ENCODE peak calls at places on chromosomes 13 and 19, in four cellular contexts. D is K562, C is HepG2, Y is A549. O is an unnamed sample.
A peak's percentile ranks its signal among the peaks of the same experiment; 100 is the strongest.

GRCh38 chr19:10501971-10502523 is 1.1 kb downstream of the KEAP1 start:
- DNase-seq in D (no peak), C (peak; percentile 33), Y (peak; percentile 80), O (peak; percentile 45)

GRCh38 chr13:78601124-78601885 is 2.0 kb downstream of the POU4F1 start:
- DNase-seq in D (no peak), C (no peak), Y (no peak), O (peak; percentile 54)

GRCh38 chr13:103164239-103164638 is 98.0 kb upstream of the SLC10A2 start:
- DNase-seq in D (no peak), C (no peak), Y (no peak), O (no peak)

GRCh38 chr13:102779426-102780159 is 6.0 kb upstream of the TEX30 start:
- DNase-seq in D (no peak), C (no peak), Y (no peak), O (no peak)

GRCh38 chr13:31887311-31887710 is 144.3 kb upstream of the FRY start:
- DNase-seq in D (no peak), C (no peak), Y (no peak), O (no peak)

GRCh38 chr13:30446122-30446500 is 19.6 kb downstream of the HMGB1 start:
- DNase-seq in D (no peak), C (no peak), Y (no peak), O (no peak)

GRCh38 chr13:52599853-52600603 is 42.2 kb upstream of the HNRNPA1L2 start:
- DNase-seq in D (no peak), C (no peak), Y (no peak), O (peak; percentile 69)

GRCh38 chr19:54207908-54208783 is 7.5 kb downstream of the RPS9 start:
- DNase-seq in D (peak; percentile 50), C (peak; percentile 59), Y (peak; percentile 59), O (no peak)

GRCh38 chr19:10335149-10336053 is 2.1 kb upstream of the RAVER1 start:
- DNase-seq in D (no peak), C (no peak), Y (no peak), O (peak; percentile 52)

GRCh38 chr19:58573658-58574164 is 576 bp upstream of the MZF1 start:
- DNase-seq in D (no peak), C (no peak), Y (no peak), O (no peak)

GRCh38 chr19:46759817-46760333 is 13.6 kb upstream of the STRN4 start:
- DNase-seq in D (no peak), C (no peak), Y (peak; percentile 86), O (no peak)

GRCh38 chr13:96811049-96811448 is 183.2 kb downstream of the OXGR1 start:
- DNase-seq in D (no peak), C (no peak), Y (no peak), O (no peak)

GRCh38 chr19:10286803-10287737 is at the start of gene ICAM4:
- DNase-seq in D (peak; percentile 83), C (peak; percentile 63), Y (no peak), O (peak; percentile 71)

GRCh38 chr19:52659013-52659412 is 20.9 kb upstream of the ZNF83 start:
- DNase-seq in D (no peak), C (no peak), Y (no peak), O (peak; percentile 32)

GRCh38 chr19:35100588-35101533 is 14.8 kb upstream of the FXYD3 start:
- DNase-seq in D (no peak), C (no peak), Y (peak; percentile 37), O (no peak)

GRCh38 chr19:45590300-45591003 is 5.8 kb upstream of the OPA3 start:
- DNase-seq in D (no peak), C (no peak), Y (no peak), O (no peak)

GRCh38 chr13:106630162-106630561 is 62.2 kb upstream of the ARGLU1 start:
- DNase-seq in D (no peak), C (no peak), Y (no peak), O (no peak)

GRCh38 chr13:24275041-24275440 is 34.3 kb upstream of the C1QTNF9 start:
- DNase-seq in D (no peak), C (no peak), Y (no peak), O (no peak)

GRCh38 chr13:27132538-27132937 is 39.1 kb downstream of the USP12 start:
- DNase-seq in D (no peak), C (no peak), Y (no peak), O (no peak)

GRCh38 chr13:20714563-20715339 is 11.3 kb downstream of the IL17D start:
- DNase-seq in D (no peak), C (no peak), Y (no peak), O (no peak)

GRCh38 chr19:4144666-4145261 is 8.7 kb upstream of the CREB3L3 start:
- DNase-seq in D (peak; percentile 45), C (no peak), Y (peak; percentile 77), O (no peak)

GRCh38 chr19:19361075-19361594 is 40.5 kb downstream of the MAU2 start:
- DNase-seq in D (peak; percentile 76), C (peak; percentile 83), Y (peak; percentile 84), O (peak; percentile 87)

GRCh38 chr19:39341122-39341719 is 1.0 kb upstream of the SAMD4B start:
- DNase-seq in D (peak; percentile 48), C (no peak), Y (no peak), O (peak; percentile 29)

GRCh38 chr13:23399254-23399796 is 34.2 kb downstream of the SACS start:
- DNase-seq in D (no peak), C (no peak), Y (no peak), O (no peak)

GRCh38 chr19:13881692-13882418 is 4.9 kb downstream of the NANOS3 start:
- DNase-seq in D (no peak), C (no peak), Y (no peak), O (no peak)

GRCh38 chr13:32901994-32902780 is 114.0 kb upstream of the KL start:
- DNase-seq in D (no peak), C (no peak), Y (no peak), O (no peak)

GRCh38 chr19:34990578-34991192 is 9.4 kb upstream of the GRAMD1A start:
- DNase-seq in D (no peak), C (no peak), Y (no peak), O (no peak)

GRCh38 chr19:2160384-2160783 is 3.3 kb upstream of the DOT1L start:
- DNase-seq in D (no peak), C (no peak), Y (no peak), O (no peak)

GRCh38 chr19:42480335-42481095 is 37.8 kb upstream of the CXCL17 start:
- DNase-seq in D (no peak), C (peak; percentile 93), Y (peak; percentile 78), O (no peak)

GRCh38 chr19:38142176-38143035 is 81.6 kb downstream of the DPF1 start:
- DNase-seq in D (peak; percentile 76), C (peak; percentile 33), Y (peak; percentile 81), O (peak; percentile 87)
- TF ChIP-seq USF2 in D (no peak), C (no peak), Y (no peak), O (no peak)

GRCh38 chr19:31372245-31372781 is 23.1 kb upstream of the TSHZ3 start:
- DNase-seq in D (no peak), C (no peak), Y (no peak), O (no peak)
- TF ChIP-seq NR3C1 in D (no peak), C (no peak), Y (no peak), O (no peak)

DNA sequence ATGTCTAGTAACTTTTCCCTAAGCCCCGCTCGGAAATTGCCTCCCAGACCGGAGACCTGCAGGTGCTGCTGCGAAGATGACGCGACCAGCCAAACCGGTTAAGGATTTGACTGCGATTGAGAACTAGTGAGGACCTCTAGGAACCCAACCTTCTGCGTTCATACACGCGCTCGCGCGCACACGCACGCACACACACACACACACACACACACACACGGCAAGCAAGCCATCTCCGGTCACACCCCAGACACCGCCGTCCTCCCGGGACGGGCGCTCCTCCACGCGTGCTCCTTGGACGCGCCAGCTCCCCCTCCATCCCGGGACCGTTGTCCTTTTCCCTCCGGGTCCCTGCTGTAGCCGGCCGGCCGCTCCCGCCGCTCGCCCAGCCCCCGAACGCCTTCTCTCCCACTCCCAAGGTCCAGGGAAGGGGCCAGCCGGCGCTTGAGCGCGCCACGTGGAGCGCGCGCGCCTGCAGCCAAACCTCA is 1.2 kb downstream of the TBC1D4 start:
- DNase-seq in D (peak; percentile 7), C (peak; percentile 53), Y (peak; percentile 59), O (peak; percentile 58)
- TF ChIP-seq USF2 in D (no peak), C (no peak), Y (no peak), O (no peak)

GRCh38 chr13:112132142-112132541 is 65.2 kb downstream of the SOX1 start:
- DNase-seq in D (no peak), C (no peak), Y (no peak), O (no peak)
- TF ChIP-seq NR3C1 in D (no peak), C (no peak), Y (no peak), O (no peak)

DNA sequence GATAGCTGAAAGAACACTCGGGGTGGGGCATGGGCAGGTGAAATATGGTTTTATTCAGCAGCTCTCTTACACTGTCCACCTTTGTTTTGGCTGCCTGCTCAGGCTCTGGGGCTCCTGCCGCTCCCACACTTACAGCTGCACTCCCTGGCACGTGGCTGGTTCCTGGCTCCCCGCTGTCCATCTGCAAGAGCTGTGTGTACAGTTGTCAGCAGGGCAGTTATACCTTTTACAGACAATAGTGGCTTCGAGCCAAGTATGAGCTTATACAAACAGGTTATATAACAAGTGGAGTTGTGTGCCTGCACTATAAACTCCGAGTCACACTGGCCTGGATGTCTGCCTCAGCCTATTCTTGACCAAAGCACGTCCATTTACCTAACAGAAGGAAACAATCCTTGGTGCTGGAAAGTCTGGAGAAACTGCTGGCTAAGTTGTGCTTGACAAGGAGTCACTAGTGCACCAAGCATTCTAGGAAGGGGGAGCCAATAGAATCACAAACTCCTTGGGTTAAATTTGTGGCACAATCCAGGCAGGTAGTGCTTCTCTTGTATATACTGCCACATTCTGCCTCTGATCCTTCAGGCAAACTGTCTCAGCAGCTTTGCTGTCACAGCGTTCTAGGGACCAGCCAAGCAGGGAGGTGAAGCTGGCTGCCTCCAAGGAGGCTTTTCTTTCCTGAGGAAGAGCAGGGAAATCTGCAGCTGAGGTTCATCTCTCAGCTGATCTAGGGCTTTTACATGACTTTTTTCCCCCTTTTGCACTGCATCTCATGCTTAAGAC is 68.2 kb downstream of the NHLRC3 start:
- DNase-seq in D (no peak), C (peak; percentile 4), Y (no peak), O (no peak)
- TF ChIP-seq USF2 in D (no peak), C (no peak), Y (no peak), O (no peak)

DNA sequence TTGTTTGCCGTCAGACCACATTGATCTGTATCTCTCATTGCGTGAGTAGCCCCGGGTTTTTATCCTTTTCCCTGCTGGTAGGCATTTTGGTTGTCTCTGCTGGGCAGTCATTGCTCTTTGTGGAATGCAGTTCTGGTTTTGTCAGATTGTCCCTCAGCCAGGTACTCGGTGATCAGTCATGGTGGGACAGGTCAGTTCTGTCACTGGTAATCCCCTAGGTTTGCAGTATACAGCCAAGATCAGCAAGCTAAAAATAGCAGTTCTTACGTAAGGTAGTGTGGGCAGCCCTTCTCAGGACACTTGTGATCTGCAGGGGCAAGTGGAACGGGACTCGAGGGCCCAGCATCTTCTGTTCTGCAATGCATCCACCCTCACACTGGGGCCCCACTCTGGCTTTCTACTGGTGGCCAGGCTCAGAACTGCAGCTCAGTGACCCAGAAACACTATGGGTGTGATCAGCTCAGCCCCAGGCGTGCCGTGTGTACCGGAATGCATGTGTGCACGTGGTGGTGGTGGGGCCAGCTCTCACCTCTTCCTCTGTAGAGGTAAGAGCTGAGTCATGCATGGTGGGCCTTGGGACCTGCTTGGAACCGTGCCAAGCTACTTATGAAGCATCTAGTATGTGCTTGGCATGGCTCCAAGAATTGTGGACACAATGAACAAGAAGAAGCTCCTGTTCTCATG is 6.3 kb downstream of the PLEKHF1 start:
- DNase-seq in D (peak; percentile 68), C (peak; percentile 76), Y (peak; percentile 56), O (no peak)
- TF ChIP-seq NR3C1 in D (no peak), C (no peak), Y (no peak), O (no peak)

DNA sequence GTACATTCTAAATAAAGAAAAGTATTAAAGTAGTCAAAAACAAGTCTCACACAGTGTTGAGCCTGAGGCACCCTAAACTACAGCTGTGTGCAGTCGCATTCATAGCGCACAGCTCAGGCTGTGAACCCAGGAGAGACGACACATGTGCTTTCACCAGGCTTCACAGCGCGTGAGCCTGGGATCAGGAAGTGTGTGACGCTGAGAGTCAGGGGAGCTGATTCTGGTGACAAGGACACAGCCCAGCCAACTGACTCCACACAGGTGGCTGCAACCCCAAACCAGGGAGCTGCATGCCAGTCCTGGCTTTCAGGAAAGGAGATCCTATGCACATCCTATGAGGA is 41.6 kb downstream of the COL4A1 start:
- DNase-seq in D (no peak), C (no peak), Y (no peak), O (no peak)
- TF ChIP-seq USF2 in D (no peak), C (no peak), Y (no peak), O (no peak)

O was measured in WTC11.